ENCODE peak calls at places on chromosomes 5 and 9, in six cellular contexts. K, W, J, R, N and H are unnamed samples.
A peak's percentile ranks its signal among the peaks of the same experiment; 100 is the strongest.

GRCh38 chr5:110054240-110054639 is 364.5 kb downstream of the MAN2A1 start:
- DNase-seq in K (peak; percentile 97), W (peak; percentile 82), J (no peak), R (no peak), N (no peak), H (no peak)

GRCh38 chr9:89555016-89555415 is 49.8 kb upstream of the GADD45G start:
- DNase-seq in K (no peak), W (no peak), J (no peak), R (no peak), N (no peak), H (no peak)

GRCh38 chr5:159316519-159317383 is 13.5 kb downstream of the IL12B start:
- DNase-seq in K (peak; percentile 91), W (peak; percentile 55), J (no peak), R (no peak), N (no peak), H (no peak)

GRCh38 chr5:109100971-109101370 is 308.8 kb downstream of the PJA2 start:
- DNase-seq in K (no peak), W (no peak), J (no peak), R (no peak), N (no peak), H (no peak)

GRCh38 chr5:80781356-80781755 is 126.6 kb upstream of the DHFR start:
- DNase-seq in K (peak; percentile 49), W (peak; percentile 60), J (no peak), R (no peak), N (no peak), H (no peak)

GRCh38 chr5:87924451-87924850 is 344.2 kb downstream of the TMEM161B start:
- DNase-seq in K (no peak), W (peak; percentile 95), J (no peak), R (no peak), N (no peak), H (no peak)

GRCh38 chr5:149367249-149367971 is 9.6 kb downstream of the PCYOX1L start:
- DNase-seq in K (peak; percentile 82), W (peak; percentile 95), J (peak; percentile 37), R (no peak), N (peak; percentile 41), H (peak; percentile 84)

GRCh38 chr5:31626156-31626555 is 12.8 kb upstream of the PDZD2 start:
- DNase-seq in K (no peak), W (peak; percentile 76), J (peak; percentile 27), R (no peak), N (no peak), H (no peak)

GRCh38 chr5:136053336-136054121 is 24.7 kb downstream of the TGFBI start:
- DNase-seq in K (peak; percentile 94), W (peak; percentile 94), J (no peak), R (no peak), N (no peak), H (peak; percentile 85)

GRCh38 chr9:122656378-122656777 is 1.0 kb downstream of the OR1B1 start:
- DNase-seq in K (no peak), W (no peak), J (no peak), R (no peak), N (no peak), H (no peak)

GRCh38 chr5:82405618-82406199 is 127.6 kb upstream of the RPS23 start:
- DNase-seq in K (peak; percentile 99), W (peak; percentile 97), J (no peak), R (no peak), N (no peak), H (no peak)

GRCh38 chr5:72347801-72348305 is 27.7 kb downstream of the PTCD2 start:
- DNase-seq in K (peak; percentile 93), W (peak; percentile 67), J (no peak), R (no peak), N (no peak), H (no peak)

GRCh38 chr5:107224272-107224671 is 446.5 kb downstream of the EFNA5 start:
- DNase-seq in K (peak; percentile 37), W (no peak), J (no peak), R (no peak), N (no peak), H (no peak)

GRCh38 chr5:10826971-10827370 is 65.9 kb upstream of the DAP start:
- DNase-seq in K (no peak), W (no peak), J (no peak), R (no peak), N (no peak), H (no peak)

GRCh38 chr5:10831416-10831815 is 70.4 kb upstream of the DAP start:
- DNase-seq in K (peak; percentile 78), W (peak; percentile 26), J (no peak), R (no peak), N (no peak), H (no peak)

GRCh38 chr5:10828241-10828640 is 67.2 kb upstream of the DAP start:
- DNase-seq in K (peak; percentile 70), W (peak; percentile 14), J (no peak), R (no peak), N (no peak), H (no peak)

GRCh38 chr5:10827571-10827970 is 66.5 kb upstream of the DAP start:
- DNase-seq in K (no peak), W (no peak), J (no peak), R (no peak), N (no peak), H (no peak)

DNA sequence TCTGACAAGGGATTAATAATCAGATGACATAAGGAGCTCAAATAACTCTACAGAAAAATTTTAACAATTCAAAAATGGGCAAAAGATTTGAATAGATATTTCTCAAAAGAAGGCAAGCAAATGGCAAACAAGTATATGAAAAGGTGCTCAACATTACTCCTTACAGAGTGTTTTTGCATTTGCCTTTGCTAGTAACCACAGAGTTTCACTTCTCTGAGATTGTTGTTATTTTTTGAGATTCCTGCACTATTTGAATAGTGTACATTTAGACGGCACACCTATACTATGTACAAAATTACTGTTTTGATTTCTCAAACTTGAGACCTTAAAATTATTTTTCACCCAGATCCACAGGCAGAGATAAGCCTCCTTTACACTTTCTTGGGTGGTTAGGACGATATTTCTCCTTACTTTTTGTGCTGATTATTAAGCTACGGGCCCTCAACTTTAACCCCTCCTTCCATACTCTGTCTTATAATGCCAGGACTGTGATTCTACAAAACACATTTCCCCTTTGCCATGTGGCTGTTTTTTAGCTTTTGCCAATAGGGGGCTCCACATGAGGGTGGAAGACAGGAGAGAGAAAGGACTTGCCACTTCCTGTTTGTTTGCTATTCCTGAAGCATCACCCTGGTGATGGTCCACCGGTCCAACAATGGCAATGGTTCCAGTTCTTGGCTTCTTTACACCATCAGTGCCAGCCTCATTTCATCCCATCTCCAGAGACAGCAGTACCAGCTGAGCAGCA is 65.0 kb upstream of the DAP start:
- DNase-seq in K (no peak), W (no peak), J (no peak), R (no peak), N (no peak), H (no peak)
- TF ChIP-seq CTCF in K (no peak), W (peak; percentile 48), J (no peak), R (no peak), N (no peak), H (no peak)

GRCh38 chr5:10111575-10111974 is 138.1 kb downstream of the ATPSCKMT start:
- DNase-seq in K (peak; percentile 70), W (peak; percentile 92), J (no peak), R (no peak), N (no peak), H (no peak)
- TF ChIP-seq CTCF in K (peak; percentile 65), W (peak; percentile 95), J (no peak), R (peak; percentile 12), N (no peak), H (no peak)

GRCh38 chr9:15403155-15403554 is 19.5 kb upstream of the SNAPC3 start:
- DNase-seq in K (no peak), W (peak; percentile 12), J (no peak), R (no peak), N (no peak), H (no peak)
- TF ChIP-seq CTCF in K (peak; percentile 27), W (peak; percentile 56), J (no peak), R (peak; percentile 34), N (no peak), H (no peak)

GRCh38 chr9:10127867-10128266 is 484.9 kb downstream of the PTPRD start:
- DNase-seq in K (peak; percentile 2), W (peak; percentile 4), J (no peak), R (no peak), N (no peak), H (no peak)
- TF ChIP-seq CTCF in K (no peak), W (no peak), J (no peak), R (no peak), N (no peak), H (no peak)

DNA sequence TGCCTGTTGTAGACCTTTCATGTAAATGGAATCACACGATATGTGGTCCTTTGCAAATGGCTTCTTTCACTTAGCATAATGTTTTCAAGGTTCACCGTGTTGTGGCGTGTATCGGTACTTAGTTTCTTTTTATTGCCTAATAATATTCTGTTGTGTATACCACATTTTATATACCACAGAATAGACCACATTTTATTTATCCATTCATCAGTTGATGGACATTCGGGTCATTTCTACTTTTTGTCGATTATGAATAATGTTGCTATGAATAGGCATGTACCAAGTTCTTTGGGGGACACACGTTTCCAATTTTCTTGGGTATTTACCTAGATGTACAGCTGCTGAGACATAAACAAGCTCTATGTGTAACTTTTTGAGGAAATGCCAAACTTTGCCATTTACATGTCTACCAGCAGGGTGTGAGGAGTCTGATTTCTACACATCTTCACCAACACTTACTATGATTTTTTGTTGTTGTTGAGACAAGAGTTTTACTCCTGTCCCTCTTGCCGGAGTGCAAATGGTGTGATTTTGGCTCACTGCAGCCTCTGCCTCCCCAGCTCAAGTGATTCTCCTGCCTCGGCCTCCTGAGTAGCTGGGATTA is 144.7 kb downstream of the RGS3 start:
- DNase-seq in K (peak; percentile 59), W (no peak), J (no peak), R (no peak), N (no peak), H (no peak)
- TF ChIP-seq CTCF in K (peak; percentile 23), W (no peak), J (no peak), R (no peak), N (no peak), H (no peak)

DNA sequence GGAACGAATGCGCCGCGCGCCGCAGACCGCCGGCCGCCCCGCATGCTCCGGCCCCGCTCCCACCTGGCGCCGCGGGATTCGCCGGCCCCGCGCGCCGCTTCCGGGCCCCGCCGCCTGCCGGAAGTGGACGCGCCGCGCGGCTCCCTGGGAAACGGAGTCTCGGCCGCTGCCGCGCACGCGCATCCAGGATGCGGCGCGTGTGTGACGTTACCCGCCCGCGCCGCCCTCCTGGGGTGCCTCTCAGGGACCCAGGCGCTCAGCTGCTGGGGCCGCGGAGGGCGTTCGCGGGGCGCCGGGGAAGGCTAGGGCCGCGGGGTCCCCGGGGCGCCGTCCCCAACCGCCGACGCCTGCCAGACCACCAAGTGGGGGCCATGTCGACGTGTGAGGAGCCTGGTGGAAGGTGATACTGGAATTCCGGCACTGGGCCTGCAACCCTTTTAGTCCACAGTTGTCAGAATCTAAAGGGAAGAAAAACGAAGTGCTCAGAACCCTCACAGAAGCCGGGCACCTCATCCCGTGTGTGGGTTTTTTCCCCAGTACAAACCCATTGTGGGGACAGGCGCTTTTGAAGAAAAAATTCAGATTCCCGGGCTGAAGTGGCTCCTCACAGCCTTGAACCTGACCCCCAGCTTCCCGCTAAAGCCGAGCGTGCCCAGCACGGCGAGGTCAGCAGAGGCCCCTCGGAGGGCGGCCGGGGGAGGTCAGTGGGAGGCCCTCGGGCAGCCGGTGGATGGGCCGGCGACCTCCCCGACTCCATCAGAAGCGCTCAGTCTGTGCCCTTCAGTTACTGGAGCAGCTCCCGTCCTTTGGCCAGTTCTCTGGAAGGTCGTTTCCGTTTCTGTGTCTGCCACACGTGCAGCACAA is at the start of gene CLPTM1L:
- DNase-seq in K (peak; percentile 88), W (peak; percentile 91), J (peak; percentile 89), R (peak; percentile 92), N (peak; percentile 78), H (peak; percentile 76)
- TF ChIP-seq CTCF in K (no peak), W (no peak), J (no peak), R (no peak), N (peak; percentile 59), H (peak; percentile 51)